ENCODE peak calls at places on chromosomes 16 and 17, in five cellular contexts. X is tibial artery, F is dorsolateral prefrontal cortex, E is cardiac fibroblast, M is cardiac muscle cell. H is an unnamed sample.

GRCh38 chr16:50806099-50807062 is 64.5 kb downstream of the CYLD start:
- DNase-seq in X (peak), F (peak), E (peak), M (peak), H (peak)

GRCh38 chr17:565506-565905 is 149.1 kb downstream of the VPS53 start:
- DNase-seq in X (no peak), F (no peak), E (no peak), M (no peak), H (no peak)

GRCh38 chr16:85284138-85284897 is 172.0 kb upstream of the CIBAR2 start:
- DNase-seq in X (no peak), F (peak), E (no peak), M (no peak), H (no peak)

GRCh38 chr16:56262879-56263245 is 71.6 kb downstream of the GNAO1 start:
- DNase-seq in X (peak), F (no peak), E (no peak), M (no peak), H (no peak)

GRCh38 chr17:64554028-64554637 is 47.4 kb downstream of the CEP95 start:
- DNase-seq in X (no peak), F (no peak), E (no peak), M (no peak), H (no peak)

GRCh38 chr17:57586099-57586702 is 158.9 kb downstream of the CCDC182 start:
- DNase-seq in X (no peak), F (no peak), E (no peak), M (no peak), H (no peak)

GRCh38 chr17:4509923-4510614 is 11.4 kb downstream of the SPNS2 start:
- DNase-seq in X (peak), F (peak), E (no peak), M (no peak), H (no peak)

GRCh38 chr17:66976379-66976663 is 11.8 kb downstream of the CACNG4 start:
- DNase-seq in X (no peak), F (no peak), E (no peak), M (no peak), H (no peak)

GRCh38 chr16:81442220-81442908 is 2.2 kb upstream of the CMIP start:
- DNase-seq in X (no peak), F (no peak), E (no peak), M (no peak), H (no peak)

GRCh38 chr16:53282328-53282727 is 151.9 kb upstream of the RBL2 start:
- DNase-seq in X (no peak), F (no peak), E (no peak), M (no peak), H (no peak)

GRCh38 chr17:2398655-2399571 is 1.9 kb downstream of the MNT start:
- DNase-seq in X (peak), F (no peak), E (peak), M (peak), H (peak)

GRCh38 chr16:69381231-69381630 is 4.6 kb downstream of the TERF2 start:
- DNase-seq in X (no peak), F (no peak), E (no peak), M (no peak), H (no peak)

GRCh38 chr17:82920715-82921114 is 80.9 kb upstream of the ZNF750 start:
- DNase-seq in X (no peak), F (no peak), E (no peak), M (no peak), H (no peak)

GRCh38 chr17:48915459-48916282 is 7.5 kb downstream of the UBE2Z start:
- DNase-seq in X (no peak), F (no peak), E (peak), M (no peak), H (peak)

GRCh38 chr16:71956500-71956899 is 43.7 kb downstream of the PKD1L3 start:
- DNase-seq in X (no peak), F (no peak), E (peak), M (no peak), H (no peak)

GRCh38 chr17:37553357-37553966 is 55.8 kb downstream of the SYNRG start:
- DNase-seq in X (no peak), F (no peak), E (no peak), M (no peak), H (no peak)

GRCh38 chr16:23962001-23962400 is 126.2 kb downstream of the PRKCB start:
- DNase-seq in X (no peak), F (no peak), E (no peak), M (no peak), H (no peak)

GRCh38 chr17:75835315-75835987 is 8.8 kb downstream of the UNC13D start:
- DNase-seq in X (no peak), F (no peak), E (no peak), M (no peak), H (no peak)

GRCh38 chr17:56577810-56578209 is 15.7 kb upstream of the NOG start:
- DNase-seq in X (no peak), F (no peak), E (no peak), M (peak), H (no peak)

GRCh38 chr17:65436871-65437270 is 124.6 kb downstream of the AXIN2 start:
- DNase-seq in X (no peak), F (no peak), E (no peak), M (no peak), H (no peak)

GRCh38 chr16:50469744-50470301 is 78.4 kb upstream of the NKD1 start:
- DNase-seq in X (no peak), F (peak), E (no peak), M (peak), H (no peak)

GRCh38 chr16:85111184-85111583 is 1.1 kb downstream of the CIBAR2 start:
- DNase-seq in X (no peak), F (no peak), E (no peak), M (no peak), H (no peak)

GRCh38 chr17:64171041-64171440 is 41.1 kb upstream of the ERN1 start:
- DNase-seq in X (no peak), F (no peak), E (peak), M (no peak), H (no peak)

GRCh38 chr16:8721693-8722348 is 47.4 kb downstream of the ABAT start:
- DNase-seq in X (no peak), F (no peak), E (no peak), M (no peak), H (no peak)

GRCh38 chr17:44765965-44766364 is 7.2 kb downstream of the ADAM11 start:
- DNase-seq in X (no peak), F (no peak), E (no peak), M (no peak), H (no peak)

GRCh38 chr17:50033316-50033715 is 22.6 kb upstream of the ITGA3 start:
- DNase-seq in X (peak), F (no peak), E (peak), M (no peak), H (no peak)

GRCh38 chr17:77208217-77208808 is 67.5 kb downstream of the SEC14L1 start:
- DNase-seq in X (peak), F (peak), E (peak), M (peak), H (peak)
- TF ChIP-seq CTCF in X (no peak), F (peak), E (no peak), M (peak), H (peak)

GRCh38 chr17:8256291-8256690 is 7.2 kb downstream of the PFAS start:
- DNase-seq in X (no peak), F (no peak), E (no peak), M (no peak), H (no peak)

GRCh38 chr17:8256691-8257090 is 7.6 kb downstream of the PFAS start:
- DNase-seq in X (no peak), F (no peak), E (no peak), M (no peak), H (no peak)

GRCh38 chr17:8255499-8255898 is 6.4 kb downstream of the PFAS start:
- DNase-seq in X (no peak), F (no peak), E (no peak), M (no peak), H (no peak)

GRCh38 chr17:8254881-8255280 is 5.8 kb downstream of the PFAS start:
- DNase-seq in X (no peak), F (no peak), E (no peak), M (no peak), H (no peak)

GRCh38 chr17:8253801-8254200 is 4.7 kb downstream of the PFAS start:
- DNase-seq in X (no peak), F (no peak), E (peak), M (peak), H (no peak)
- TF ChIP-seq CTCF in X (no peak), F (no peak), E (peak), M (peak), H (no peak)

GRCh38 chr16:49049644-49050043 is 232.0 kb downstream of the CBLN1 start:
- DNase-seq in X (no peak), F (no peak), E (no peak), M (no peak), H (no peak)

GRCh38 chr16:49050607-49051006 is 231.0 kb downstream of the CBLN1 start:
- DNase-seq in X (no peak), F (no peak), E (peak), M (no peak), H (no peak)

GRCh38 chr16:49051626-49052025 is 230.0 kb downstream of the CBLN1 start:
- DNase-seq in X (no peak), F (no peak), E (no peak), M (no peak), H (no peak)

GRCh38 chr16:49049191-49049590 is 232.4 kb downstream of the CBLN1 start:
- DNase-seq in X (no peak), F (peak), E (no peak), M (no peak), H (no peak)

DNA sequence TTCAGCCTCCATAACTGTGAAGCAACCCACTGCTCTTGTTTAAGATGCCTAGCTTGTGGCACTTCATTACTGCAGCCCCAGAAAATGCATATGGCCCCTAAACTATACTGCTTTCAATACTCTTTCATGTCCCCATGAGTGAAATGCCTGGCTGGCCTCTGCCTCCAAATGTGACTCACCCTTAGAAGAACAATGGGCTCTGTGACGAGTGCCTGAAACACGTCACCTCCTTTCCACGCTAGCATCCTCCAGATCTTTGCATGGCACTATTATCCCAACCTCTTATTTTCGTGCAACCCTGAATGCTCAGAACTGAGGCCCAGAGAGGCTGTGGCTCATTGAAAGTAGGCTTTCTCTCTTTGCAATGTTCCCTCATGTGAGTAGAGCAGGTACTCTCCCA is 233.1 kb downstream of the CBLN1 start:
- DNase-seq in X (no peak), F (peak), E (peak), M (no peak), H (no peak)
- TF ChIP-seq CTCF in X (no peak), F (no peak), E (no peak), M (no peak), H (no peak)

GRCh38 chr16:73172621-73173312 is 124.8 kb upstream of the ZFHX3 start:
- DNase-seq in X (peak), F (no peak), E (peak), M (peak), H (peak)

GRCh38 chr16:73179671-73180370 is 131.9 kb upstream of the ZFHX3 start:
- DNase-seq in X (no peak), F (no peak), E (no peak), M (no peak), H (no peak)

GRCh38 chr16:73173396-73173795 is 125.5 kb upstream of the ZFHX3 start:
- DNase-seq in X (no peak), F (no peak), E (no peak), M (no peak), H (no peak)

GRCh38 chr16:73177896-73178295 is 130.0 kb upstream of the ZFHX3 start:
- DNase-seq in X (no peak), F (no peak), E (no peak), M (no peak), H (no peak)

DNA sequence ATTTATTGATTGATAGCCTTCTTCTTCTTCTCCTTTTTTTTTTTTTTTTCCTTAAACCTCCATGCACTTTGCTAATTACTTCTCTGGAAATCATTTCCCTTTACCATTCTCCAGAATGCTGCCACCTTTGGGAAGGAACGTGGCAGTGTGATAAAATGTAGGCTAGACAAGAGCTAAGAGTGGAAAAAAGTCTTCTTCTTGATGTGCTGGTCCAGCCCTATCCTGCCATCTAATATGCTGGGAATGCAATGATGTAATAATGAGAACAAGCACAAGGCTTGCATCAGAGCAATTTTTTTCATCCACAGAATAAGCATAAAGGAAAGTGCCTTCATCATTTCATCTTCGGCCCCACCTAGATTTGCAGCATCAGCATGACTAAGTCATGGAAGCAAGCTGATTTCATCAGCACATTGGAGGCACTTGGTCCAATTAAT is 128.7 kb upstream of the ZFHX3 start:
- DNase-seq in X (no peak), F (no peak), E (peak), M (peak), H (peak)
- TF ChIP-seq CTCF in X (peak), F (no peak), E (peak), M (peak), H (peak)

GRCh38 chr16:87145181-87146176 is 171.7 kb downstream of the C16orf95 start:
- DNase-seq in X (no peak), F (no peak), E (peak), M (no peak), H (peak)
- TF ChIP-seq CTCF in X (no peak), F (no peak), E (peak), M (peak), H (peak)

H was measured in brain microvascular endothelial cell.